ENCODE peak calls at places on chromosomes 4 and X, in seven cellular contexts. U is breast epithelium; B is stimulated activated CD4-positive, alpha-beta T cell treated with anti-CD3 and anti-CD28 coated beads, Interleukin-1b, Interleukin-23, amount 100 ng/mL, for 4 hours; V is central memory CD4-positive, alpha-beta T cell; H is HEK293T; Y is T-helper 1 cell; P is cardiac fibroblast. O is an unnamed sample.

GRCh38 chr4:38069271-38069760 is 109.1 kb downstream of the PTTG2 start:
- DNase-seq in U (no peak), V (peak; percentile 15), P (peak; percentile 90), B (no peak), Y (no peak), H (no peak), O (peak; percentile 40)

GRCh38 chrX:20481632-20482031 is 214.9 kb upstream of the RPS6KA3 start:
- DNase-seq in H (no peak), U (no peak), V (no peak), Y (no peak), P (peak; percentile 5), B (no peak), O (no peak)

GRCh38 chr4:17385403-17385802 is 126.5 kb downstream of the QDPR start:
- DNase-seq in P (peak; percentile 45), B (no peak), Y (no peak), V (peak; percentile 6), U (no peak), H (no peak), O (no peak)

GRCh38 chr4:3657917-3658913 is 108.0 kb upstream of the ADRA2C start:
- DNase-seq in U (no peak), Y (no peak), B (no peak), P (peak; percentile 89), V (no peak), H (no peak), O (no peak)

GRCh38 chrX:109826954-109827708 is 94.1 kb upstream of the ACSL4 start:
- DNase-seq in U (no peak), V (no peak), Y (no peak), B (no peak), H (no peak), P (peak; percentile 72), O (no peak)

GRCh38 chrX:20857746-20858145 is 516.5 kb upstream of the CNKSR2 start:
- DNase-seq in B (no peak), V (no peak), P (peak; percentile 82), H (no peak), Y (no peak), U (no peak), O (no peak)

GRCh38 chrX:130109429-130110378 is 593 bp downstream of the ELF4 start:
- DNase-seq in H (no peak), B (no peak), P (peak; percentile 27), V (no peak), Y (no peak), U (no peak), O (no peak)

GRCh38 chr4:154506253-154506652 is 14.7 kb upstream of the DCHS2 start:
- DNase-seq in H (peak; percentile 21), Y (no peak), B (no peak), P (peak; percentile 59), V (no peak), U (no peak), O (no peak)

GRCh38 chr4:94497690-94498089 is 45.9 kb downstream of the PDLIM5 start:
- DNase-seq in V (no peak), H (no peak), B (no peak), U (no peak), Y (no peak), P (peak; percentile 31), O (no peak)

GRCh38 chrX:134849390-134849789 is 141.4 kb upstream of the SMIM10 start:
- DNase-seq in H (no peak), B (no peak), Y (no peak), P (peak; percentile 51), V (no peak), U (no peak), O (no peak)

GRCh38 chrX:147958316-147958715 is 22.8 kb upstream of the FMR1NB start:
- DNase-seq in H (no peak), U (no peak), V (no peak), Y (no peak), B (no peak), P (peak; percentile 33), O (no peak)

GRCh38 chr4:140103676-140104075 is 50.3 kb downstream of the MAML3 start:
- DNase-seq in H (no peak), P (peak; percentile 83), V (peak; percentile 10), Y (no peak), U (no peak), B (no peak), O (no peak)

GRCh38 chr4:120056249-120056648 is 10.4 kb downstream of the MAD2L1 start:
- DNase-seq in B (no peak), V (no peak), P (peak; percentile 54), U (no peak), Y (no peak), H (no peak), O (no peak)

GRCh38 chr4:34181311-34181808 is 2063.0 kb downstream of the ARAP2 start:
- DNase-seq in Y (no peak), U (no peak), B (no peak), V (no peak), P (peak; percentile 95), H (no peak), O (no peak)

GRCh38 chr4:153204247-153205027 is at the start of gene TRIM2:
- DNase-seq in B (no peak), H (peak; percentile 56), P (peak; percentile 65), Y (no peak), V (no peak), U (no peak), O (no peak)

GRCh38 chr4:119046263-119046662 is 89.4 kb upstream of the MYOZ2 start:
- DNase-seq in H (no peak), Y (no peak), U (no peak), P (no peak), B (no peak), V (no peak), O (no peak)

GRCh38 chrX:68763481-68763880 is 65.3 kb upstream of the EFNB1 start:
- DNase-seq in B (no peak), P (no peak), H (no peak), V (no peak), Y (no peak), U (no peak), O (no peak)

GRCh38 chr4:7518871-7519637 is 84.3 kb upstream of the PSAPL1 start:
- DNase-seq in U (no peak), H (no peak), P (no peak), Y (no peak), B (no peak), V (no peak), O (no peak)

GRCh38 chr4:9953089-9953488 is 68.2 kb downstream of the SLC2A9 start:
- DNase-seq in P (no peak), Y (no peak), B (no peak), V (no peak), U (no peak), H (no peak), O (no peak)

GRCh38 chr4:102574317-102574716 is 73.2 kb downstream of the NFKB1 start:
- DNase-seq in P (peak; percentile 66), V (no peak), Y (no peak), B (no peak), H (no peak), U (no peak), O (peak; percentile 14)

GRCh38 chrX:120768681-120769080 is 107.0 kb downstream of the CT47B1 start:
- DNase-seq in B (no peak), H (no peak), V (no peak), Y (no peak), P (peak; percentile 80), U (no peak), O (no peak)

GRCh38 chrX:69018416-69019072 is 146.7 kb downstream of the PJA1 start:
- DNase-seq in V (no peak), P (no peak), Y (no peak), B (no peak), H (peak; percentile 1), U (no peak), O (no peak)

GRCh38 chr4:33369366-33369899 is 2649.3 kb downstream of the PCDH7 start:
- DNase-seq in V (no peak), U (no peak), Y (no peak), P (peak; percentile 11), B (no peak), H (no peak), O (no peak)

O was measured in naive thymus-derived CD4-positive, alpha-beta T cell.